ENCODE peak calls at places on chromosomes 13 and 19, in six cellular contexts. F is HFFc6, U is EH, S is amniotic stem cell, Y is NCI-H69, V is SW 1271. C is an unnamed sample.

GRCh38 chr13:110421696-110422395 is 114.8 kb downstream of the COL4A2 start:
- DNase-seq in F (no peak), U (peak; percentile 58), S (no peak), Y (no peak), V (no peak), C (no peak)

GRCh38 chr19:40502647-40503046 is 35.8 kb downstream of the SPTBN4 start:
- DNase-seq in F (peak; percentile 21), U (peak; percentile 11), S (no peak), Y (peak; percentile 39), V (no peak), C (no peak)

GRCh38 chr19:47176071-47176626 is 45.5 kb downstream of the SAE1 start:
- DNase-seq in F (peak; percentile 81), U (peak; percentile 91), S (no peak), Y (no peak), V (no peak), C (no peak)

GRCh38 chr13:102901615-102902305 is 55.9 kb downstream of the ERCC5 start:
- DNase-seq in F (peak; percentile 9), U (peak; percentile 24), S (no peak), Y (no peak), V (no peak), C (no peak)

GRCh38 chr13:38223093-38223492 is 126.6 kb upstream of the UFM1 start:
- DNase-seq in F (peak; percentile 21), U (peak; percentile 51), S (no peak), Y (peak; percentile 49), V (peak; percentile 24), C (no peak)

GRCh38 chr13:50521750-50522149 is 321.7 kb downstream of the DLEU7 start:
- DNase-seq in F (no peak), U (peak; percentile 31), S (no peak), Y (peak; percentile 90), V (no peak), C (no peak)

GRCh38 chr13:47184311-47184710 is 287.5 kb upstream of the HTR2A start:
- DNase-seq in F (no peak), U (peak; percentile 46), S (no peak), Y (no peak), V (no peak), C (no peak)

GRCh38 chr13:76161143-76161542 is 525.0 kb downstream of the LMO7 start:
- DNase-seq in F (no peak), U (no peak), S (no peak), Y (no peak), V (no peak), C (no peak)

GRCh38 chr13:77779461-77780272 is 82.2 kb downstream of the SLAIN1 start:
- DNase-seq in F (peak; percentile 21), U (peak; percentile 53), S (peak; percentile 16), Y (peak; percentile 52), V (peak; percentile 32), C (no peak)

GRCh38 chr13:97843201-97843600 is 110.3 kb upstream of the IPO5 start:
- DNase-seq in F (no peak), U (no peak), S (no peak), Y (peak; percentile 45), V (no peak), C (no peak)

GRCh38 chr13:113552079-113552478 is 32.5 kb upstream of the TFDP1 start:
- DNase-seq in F (no peak), U (no peak), S (no peak), Y (no peak), V (no peak), C (no peak)

GRCh38 chr13:73767191-73767741 is 366.9 kb downstream of the KLF12 start:
- DNase-seq in F (no peak), U (peak; percentile 29), S (no peak), Y (peak; percentile 61), V (no peak), C (no peak)

GRCh38 chr19:37329686-37330085 is 41.2 kb upstream of the ZNF527 start:
- DNase-seq in F (no peak), U (peak; percentile 4), S (no peak), Y (peak; percentile 26), V (peak; percentile 1), C (no peak)

GRCh38 chr19:55454787-55455243 is 6.6 kb downstream of the ISOC2 start:
- DNase-seq in F (peak; percentile 37), U (peak; percentile 53), S (peak; percentile 19), Y (peak; percentile 70), V (peak; percentile 24), C (no peak)

GRCh38 chr13:38814331-38814730 is 127.5 kb downstream of the FREM2 start:
- DNase-seq in F (no peak), U (no peak), S (no peak), Y (peak; percentile 55), V (no peak), C (no peak)

GRCh38 chr19:38617283-38617763 is 430 bp downstream of the MAP4K1 start:
- DNase-seq in F (no peak), U (no peak), S (no peak), Y (no peak), V (no peak), C (no peak)

GRCh38 chr19:30719189-30719990 is 347.2 kb downstream of the ZNF536 start:
- DNase-seq in F (no peak), U (peak; percentile 23), S (no peak), Y (no peak), V (no peak), C (peak; percentile 64)

GRCh38 chr19:12527034-12527836 is 24.0 kb downstream of the ZNF564 start:
- DNase-seq in F (peak; percentile 49), U (peak; percentile 35), S (no peak), Y (peak; percentile 21), V (no peak), C (no peak)

GRCh38 chr13:114066956-114067355 is 65.5 kb downstream of the RASA3 start:
- DNase-seq in F (no peak), U (no peak), S (no peak), Y (no peak), V (no peak), C (no peak)

GRCh38 chr13:41742917-41743552 is 217.9 kb downstream of the VWA8 start:
- DNase-seq in F (no peak), U (no peak), S (no peak), Y (no peak), V (no peak), C (no peak)

GRCh38 chr13:44231786-44232516 is 141.7 kb upstream of the SERP2 start:
- DNase-seq in F (peak; percentile 87), U (peak; percentile 87), S (peak; percentile 76), Y (peak; percentile 37), V (peak; percentile 3), C (no peak)

GRCh38 chr13:45100855-45101254 is 19.5 kb upstream of the GTF2F2 start:
- DNase-seq in F (no peak), U (no peak), S (no peak), Y (no peak), V (no peak), C (no peak)

GRCh38 chr13:79782541-79783216 is 301.7 kb downstream of the NDFIP2 start:
- DNase-seq in F (no peak), U (peak; percentile 49), S (no peak), Y (peak; percentile 73), V (no peak), C (no peak)

GRCh38 chr19:35009424-35010415 is 9.6 kb downstream of the GRAMD1A start:
- DNase-seq in F (no peak), U (no peak), S (no peak), Y (no peak), V (no peak), C (no peak)

GRCh38 chr19:40383668-40384248 is 6.2 kb downstream of the HIPK4 start:
- DNase-seq in F (no peak), U (no peak), S (no peak), Y (no peak), V (no peak), C (no peak)

GRCh38 chr13:99709134-99709533 is 207.9 kb downstream of the TM9SF2 start:
- DNase-seq in F (no peak), U (no peak), S (no peak), Y (no peak), V (no peak), C (no peak)

GRCh38 chr13:43663474-43664090 is 123.2 kb downstream of the ENOX1 start:
- DNase-seq in F (peak; percentile 41), U (peak; percentile 78), S (peak; percentile 46), Y (peak; percentile 39), V (no peak), C (no peak)

GRCh38 chr13:41075034-41075433 is 13.7 kb downstream of the WBP4 start:
- DNase-seq in F (no peak), U (peak; percentile 55), S (peak; percentile 12), Y (peak; percentile 31), V (peak; percentile 14), C (no peak)